ENCODE peak calls at places on chromosomes 6 and 20, in four cellular contexts. One of them, this sample, is unnamed.

GRCh38 chr6:53579338-53579737 is 34.4 kb upstream of the GCLC start:
- DNase-seq in heart left ventricle: no peak
- DNase-seq in HCT116: no peak
- DNase-seq in cardiac muscle cell: no peak
- DNase-seq in this sample: no peak

GRCh38 chr6:52077180-52077884 is 10.1 kb downstream of the PKHD1 start:
- DNase-seq in cardiac muscle cell: no peak
- DNase-seq in HCT116: no peak
- DNase-seq in heart left ventricle: no peak
- DNase-seq in this sample: no peak

GRCh38 chr6:106099235-106099537 is 13.1 kb downstream of the PRDM1 start:
- DNase-seq in HCT116: no peak
- DNase-seq in heart left ventricle: no peak
- DNase-seq in cardiac muscle cell: peak; percentile 46
- DNase-seq in this sample: no peak

GRCh38 chr20:184288-184687 is 5.2 kb downstream of the DEFB128 start:
- DNase-seq in HCT116: no peak
- DNase-seq in cardiac muscle cell: no peak
- DNase-seq in heart left ventricle: no peak
- DNase-seq in this sample: no peak

GRCh38 chr6:148544421-148544820 is 201.8 kb downstream of the SASH1 start:
- DNase-seq in HCT116: no peak
- DNase-seq in heart left ventricle: no peak
- DNase-seq in cardiac muscle cell: no peak
- DNase-seq in this sample: no peak

GRCh38 chr6:128696651-128697391 is 176.4 kb upstream of the PTPRK start:
- DNase-seq in cardiac muscle cell: peak; percentile 19
- DNase-seq in HCT116: peak; percentile 16
- DNase-seq in heart left ventricle: no peak
- DNase-seq in this sample: no peak

GRCh38 chr20:24609757-24610156 is 140.3 kb downstream of the SYNDIG1 start:
- DNase-seq in HCT116: no peak
- DNase-seq in heart left ventricle: no peak
- DNase-seq in cardiac muscle cell: no peak
- DNase-seq in this sample: no peak

GRCh38 chr6:136641873-136642465 is 91.7 kb upstream of the MAP7 start:
- DNase-seq in HCT116: no peak
- DNase-seq in cardiac muscle cell: no peak
- DNase-seq in heart left ventricle: no peak
- DNase-seq in this sample: no peak

GRCh38 chr6:50602191-50602810 is 111.0 kb upstream of the TFAP2D start:
- DNase-seq in HCT116: peak; percentile 2
- DNase-seq in cardiac muscle cell: peak; percentile 30
- DNase-seq in heart left ventricle: no peak
- DNase-seq in this sample: no peak

GRCh38 chr6:133240511-133241087 is 558 bp upstream of the EYA4 start:
- DNase-seq in heart left ventricle: peak; percentile 54
- DNase-seq in HCT116: no peak
- DNase-seq in cardiac muscle cell: peak; percentile 42
- DNase-seq in this sample: no peak

GRCh38 chr6:108596947-108597346 is 36.2 kb downstream of the FOXO3 start:
- DNase-seq in cardiac muscle cell: no peak
- DNase-seq in heart left ventricle: no peak
- DNase-seq in HCT116: no peak
- DNase-seq in this sample: no peak

GRCh38 chr6:166542580-166542912 is 43.9 kb downstream of the RAMACL start:
- DNase-seq in cardiac muscle cell: no peak
- DNase-seq in HCT116: no peak
- DNase-seq in heart left ventricle: no peak
- DNase-seq in this sample: no peak

GRCh38 chr6:168536196-168536595 is 95.2 kb downstream of the SMOC2 start:
- DNase-seq in HCT116: no peak
- DNase-seq in heart left ventricle: no peak
- DNase-seq in cardiac muscle cell: no peak
- DNase-seq in this sample: no peak

GRCh38 chr6:9540126-9540525 is 874.7 kb downstream of the TFAP2A start:
- DNase-seq in HCT116: no peak
- DNase-seq in cardiac muscle cell: peak; percentile 68
- DNase-seq in heart left ventricle: no peak
- DNase-seq in this sample: no peak

GRCh38 chr6:117687006-117687405 is 11.7 kb downstream of the NUS1 start:
- DNase-seq in heart left ventricle: no peak
- DNase-seq in HCT116: no peak
- DNase-seq in cardiac muscle cell: no peak
- DNase-seq in this sample: no peak

GRCh38 chr6:167825759-167826229 is 917 bp upstream of the AFDN start:
- DNase-seq in HCT116: peak; percentile 35
- DNase-seq in heart left ventricle: peak; percentile 38
- DNase-seq in cardiac muscle cell: peak; percentile 70
- DNase-seq in this sample: no peak

GRCh38 chr6:3885262-3886036 is 36.3 kb downstream of the FAM50B start:
- DNase-seq in cardiac muscle cell: no peak
- DNase-seq in heart left ventricle: no peak
- DNase-seq in HCT116: peak; percentile 1
- DNase-seq in this sample: no peak

GRCh38 chr6:101445527-101445926 is 52.0 kb downstream of the GRIK2 start:
- DNase-seq in cardiac muscle cell: no peak
- DNase-seq in heart left ventricle: no peak
- DNase-seq in HCT116: no peak
- DNase-seq in this sample: no peak

GRCh38 chr6:50840112-50840813 is 21.6 kb downstream of the TFAP2B start:
- DNase-seq in cardiac muscle cell: no peak
- DNase-seq in HCT116: no peak
- DNase-seq in heart left ventricle: no peak
- DNase-seq in this sample: no peak

GRCh38 chr6:157962601-157963084 is 19.0 kb upstream of the SYNJ2 start:
- DNase-seq in cardiac muscle cell: peak; percentile 62
- DNase-seq in heart left ventricle: no peak
- DNase-seq in HCT116: no peak
- DNase-seq in this sample: no peak

GRCh38 chr6:36848658-36849441 is 9.6 kb upstream of the CPNE5 start:
- DNase-seq in cardiac muscle cell: peak; percentile 73
- DNase-seq in heart left ventricle: peak; percentile 89
- DNase-seq in HCT116: no peak
- DNase-seq in this sample: no peak

GRCh38 chr6:80638222-80639055 is 532.0 kb downstream of the BCKDHB start:
- DNase-seq in cardiac muscle cell: peak; percentile 90
- DNase-seq in HCT116: peak; percentile 81
- DNase-seq in heart left ventricle: no peak
- DNase-seq in this sample: no peak

GRCh38 chr6:80636689-80637088 is 530.2 kb downstream of the BCKDHB start:
- DNase-seq in heart left ventricle: no peak
- DNase-seq in cardiac muscle cell: no peak
- DNase-seq in HCT116: no peak
- DNase-seq in this sample: no peak

GRCh38 chr6:80640176-80640575 is 533.7 kb downstream of the BCKDHB start:
- DNase-seq in heart left ventricle: no peak
- DNase-seq in cardiac muscle cell: peak; percentile 10
- DNase-seq in HCT116: no peak
- DNase-seq in this sample: no peak

GRCh38 chr6:80639243-80639642 is 532.8 kb downstream of the BCKDHB start:
- DNase-seq in HCT116: no peak
- DNase-seq in heart left ventricle: no peak
- DNase-seq in cardiac muscle cell: no peak
- DNase-seq in this sample: no peak

DNA sequence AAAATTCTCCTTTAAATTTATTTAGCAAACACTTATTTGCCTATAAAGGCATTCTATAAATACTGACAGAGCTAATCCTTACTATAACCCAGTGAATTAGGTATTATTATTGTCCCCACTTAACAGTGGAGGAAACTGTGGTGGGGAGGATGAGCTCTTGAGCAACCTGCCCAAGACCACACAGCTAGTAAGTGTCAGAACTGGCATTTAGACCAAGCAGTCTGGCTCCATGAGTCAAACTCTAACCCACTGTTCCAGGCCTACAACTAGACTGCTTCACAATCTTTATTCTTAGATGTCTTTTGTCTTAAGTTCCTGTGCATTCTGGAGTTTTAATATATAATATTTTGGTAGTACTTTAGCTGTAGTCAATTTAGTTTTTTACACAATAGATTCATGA is 530.8 kb downstream of the BCKDHB start:
- DNase-seq in HCT116: no peak
- DNase-seq in cardiac muscle cell: peak; percentile 46
- DNase-seq in heart left ventricle: no peak
- DNase-seq in this sample: no peak
- H3K4me1 ChIP-seq in HCT116: peaks cover 17% of the 10 kb centered on the region
- H3K4me1 ChIP-seq in cardiac muscle cell: no peaks in the 10 kb centered on the region
- H3K4me1 ChIP-seq in heart left ventricle: no peaks in the 10 kb centered on the region
- H3K4me1 ChIP-seq in this sample: no peaks in the 10 kb centered on the region

GRCh38 chr20:3847419-3847940 is 846 bp downstream of the MAVS start:
- DNase-seq in cardiac muscle cell: no peak
- DNase-seq in HCT116: no peak
- DNase-seq in heart left ventricle: no peak
- DNase-seq in this sample: no peak
- TF ChIP-seq CTCF in cardiac muscle cell: no peak
- TF ChIP-seq CTCF in HCT116: no peak
- TF ChIP-seq CTCF in heart left ventricle: no peak
- TF ChIP-seq CTCF in this sample: no peak

GRCh38 chr20:58883243-58883691 is 30.8 kb downstream of the GNAS start:
- DNase-seq in heart left ventricle: no peak
- DNase-seq in cardiac muscle cell: no peak
- DNase-seq in HCT116: no peak
- DNase-seq in this sample: no peak
- H3K27ac ChIP-seq in heart left ventricle: no peak overlapping the region
- H3K27ac ChIP-seq in cardiac muscle cell: no peak overlapping the region
- H3K27ac ChIP-seq in HCT116: no peak overlapping the region
- H3K27ac ChIP-seq in this sample: no peak overlapping the region

GRCh38 chr20:33791959-33792597 is 19.1 kb upstream of the CHMP4B start:
- DNase-seq in heart left ventricle: no peak
- DNase-seq in HCT116: no peak
- DNase-seq in cardiac muscle cell: peak; percentile 59
- DNase-seq in this sample: peak; percentile 53
- H3K4me1 ChIP-seq in heart left ventricle: peaks cover 12% of the 10 kb centered on the region
- H3K4me1 ChIP-seq in HCT116: peaks cover 94% of the 10 kb centered on the region
- H3K4me1 ChIP-seq in cardiac muscle cell: peaks cover 28% of the 10 kb centered on the region
- H3K4me1 ChIP-seq in this sample: no peaks in the 10 kb centered on the region

DNA sequence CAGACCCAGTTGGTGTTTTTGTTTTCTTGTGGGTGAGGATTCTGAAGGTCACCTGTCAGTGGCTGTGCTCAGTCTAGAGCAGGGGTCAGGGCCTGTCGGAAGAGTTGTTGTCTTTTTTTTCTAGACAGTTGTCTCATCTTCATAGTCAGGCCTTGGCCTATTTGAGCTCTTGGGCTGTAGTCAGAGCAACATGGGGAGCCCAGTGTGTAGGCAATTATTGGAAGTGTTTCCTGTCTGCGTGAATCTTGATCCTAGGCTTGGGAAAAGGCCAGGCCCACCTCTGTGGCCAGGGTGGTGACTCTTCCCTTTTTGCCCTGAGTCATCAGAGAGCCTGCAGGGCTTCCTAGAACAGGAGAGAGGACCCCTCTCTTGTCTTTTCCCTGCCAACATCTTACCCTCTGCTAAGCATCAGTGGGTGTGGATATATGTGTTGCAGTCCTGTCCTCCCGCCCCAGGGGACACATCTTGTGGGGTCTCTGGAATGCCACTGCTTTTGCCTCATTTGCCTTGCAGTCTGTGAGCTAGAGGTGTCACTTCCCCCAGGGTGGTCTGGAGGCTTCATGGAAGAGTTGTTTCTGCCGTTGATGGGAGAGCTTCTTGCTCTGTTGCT is 11.4 kb downstream of the TJAP1 start:
- DNase-seq in heart left ventricle: no peak
- DNase-seq in cardiac muscle cell: no peak
- DNase-seq in HCT116: no peak
- DNase-seq in this sample: no peak
- TF ChIP-seq CTCF in heart left ventricle: no peak
- TF ChIP-seq CTCF in cardiac muscle cell: no peak
- TF ChIP-seq CTCF in HCT116: no peak
- TF ChIP-seq CTCF in this sample: no peak

GRCh38 chr20:3312940-3313656 is 74.1 kb upstream of the SLC4A11 start:
- DNase-seq in HCT116: no peak
- DNase-seq in heart left ventricle: no peak
- DNase-seq in cardiac muscle cell: peak; percentile 87
- DNase-seq in this sample: no peak
- H3K27ac ChIP-seq in HCT116: no peak overlapping the region
- H3K27ac ChIP-seq in heart left ventricle: peak overlapping the region; percentile 51
- H3K27ac ChIP-seq in cardiac muscle cell: peak overlapping the region; percentile 1
- H3K27ac ChIP-seq in this sample: no peak overlapping the region

DNA sequence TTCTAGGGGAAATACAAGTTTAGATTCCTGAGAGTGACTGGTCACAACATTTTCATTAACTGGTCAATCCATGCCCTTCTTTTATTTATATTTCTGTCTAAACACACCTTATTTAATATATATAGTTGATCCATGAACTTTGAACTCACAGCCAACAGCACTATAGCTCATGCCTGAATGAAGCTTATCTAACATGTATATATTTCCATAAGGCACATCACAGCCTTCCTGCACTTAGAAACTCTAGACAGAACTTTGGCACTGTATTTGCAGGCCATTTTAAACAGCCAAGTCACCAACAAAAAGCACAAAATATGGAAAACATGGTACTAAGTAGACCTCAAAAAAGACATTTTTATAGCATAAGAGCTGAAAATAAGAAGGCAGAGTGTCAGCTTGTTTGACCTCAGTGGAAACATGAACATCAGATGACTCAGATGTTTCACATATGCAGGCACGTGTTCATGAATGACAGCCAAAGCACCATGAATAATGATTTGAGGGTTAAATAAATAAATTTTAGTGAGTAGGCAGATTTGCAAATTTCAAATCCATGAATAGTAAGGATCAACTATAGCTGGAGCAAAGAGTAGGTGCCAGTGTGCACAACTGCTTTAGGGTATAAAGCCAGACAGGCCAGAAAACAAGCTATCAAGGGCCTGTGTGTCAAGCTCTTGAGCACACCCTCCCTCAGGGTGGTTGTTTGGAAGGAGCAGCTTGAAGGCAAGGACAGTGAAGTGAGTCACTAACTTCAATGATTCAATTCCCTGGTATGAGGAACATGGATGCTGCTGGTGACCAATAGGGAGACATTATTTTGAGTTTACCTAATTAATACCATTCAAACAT is 88.9 kb upstream of the NT5E start:
- DNase-seq in HCT116: peak; percentile 94
- DNase-seq in heart left ventricle: no peak
- DNase-seq in cardiac muscle cell: peak; percentile 87
- DNase-seq in this sample: no peak
- H3K4me1 ChIP-seq in HCT116: peaks cover 70% of the 10 kb centered on the region
- H3K4me1 ChIP-seq in heart left ventricle: no peaks in the 10 kb centered on the region
- H3K4me1 ChIP-seq in cardiac muscle cell: no peaks in the 10 kb centered on the region
- H3K4me1 ChIP-seq in this sample: no peaks in the 10 kb centered on the region

GRCh38 chr6:97462944-97463343 is 179.9 kb upstream of the MMS22L start:
- DNase-seq in heart left ventricle: no peak
- DNase-seq in cardiac muscle cell: no peak
- DNase-seq in HCT116: no peak
- DNase-seq in this sample: no peak

GRCh38 chr6:97459986-97460385 is 177.0 kb upstream of the MMS22L start:
- DNase-seq in HCT116: no peak
- DNase-seq in cardiac muscle cell: no peak
- DNase-seq in heart left ventricle: no peak
- DNase-seq in this sample: no peak

GRCh38 chr6:97459535-97459934 is 176.5 kb upstream of the MMS22L start:
- DNase-seq in heart left ventricle: no peak
- DNase-seq in HCT116: no peak
- DNase-seq in cardiac muscle cell: no peak
- DNase-seq in this sample: no peak

GRCh38 chr6:97460394-97460793 is 177.4 kb upstream of the MMS22L start:
- DNase-seq in heart left ventricle: no peak
- DNase-seq in HCT116: no peak
- DNase-seq in cardiac muscle cell: no peak
- DNase-seq in this sample: no peak

GRCh38 chr6:97462031-97462430 is 179.0 kb upstream of the MMS22L start:
- DNase-seq in HCT116: no peak
- DNase-seq in heart left ventricle: no peak
- DNase-seq in cardiac muscle cell: no peak
- DNase-seq in this sample: no peak
- TF ChIP-seq CTCF in HCT116: no peak
- TF ChIP-seq CTCF in heart left ventricle: no peak
- TF ChIP-seq CTCF in cardiac muscle cell: no peak
- TF ChIP-seq CTCF in this sample: no peak

GRCh38 chr20:38671186-38671585 is 53.1 kb upstream of the SLC32A1 start:
- DNase-seq in HCT116: no peak
- DNase-seq in cardiac muscle cell: no peak
- DNase-seq in heart left ventricle: no peak
- DNase-seq in this sample: no peak
- H3K27ac ChIP-seq in HCT116: no peak overlapping the region
- H3K27ac ChIP-seq in cardiac muscle cell: no peak overlapping the region
- H3K27ac ChIP-seq in heart left ventricle: no peak overlapping the region
- H3K27ac ChIP-seq in this sample: no peak overlapping the region

This sample was measured in CD8-positive, alpha-beta T cell.